ENCODE peak calls at places on chromosomes 16 and 17, in nine cellular contexts. F is brain microvascular endothelial cell; K is activated CD8-positive, alpha-beta T cell treated with anti-CD3 and anti-CD28 coated beads for 36 hours; J is Calu3; D is omental fat pad; M is retinal pigment epithelial cell; R is B cell; T is NB4; G is astrocyte of the spinal cord. Y is an unnamed sample.

GRCh38 chr16:86626966-86627365 is 48.6 kb downstream of the FOXL1 start:
- DNase-seq in F (peak), R (no peak), G (peak), M (no peak), K (no peak), D (no peak), J (no peak), T (no peak), Y (no peak)

GRCh38 chr17:17391575-17392370 is 85.0 kb upstream of the MED9 start:
- DNase-seq in G (peak), F (no peak), T (no peak), K (peak), R (peak), M (no peak), J (no peak), D (no peak), Y (no peak)

GRCh38 chr16:71708696-71709095 is 15.8 kb downstream of the PHLPP2 start:
- DNase-seq in F (no peak), T (no peak), M (no peak), G (no peak), J (no peak), R (no peak), D (no peak), K (no peak), Y (no peak)

GRCh38 chr17:436571-436970 is 84.0 kb upstream of the RPH3AL start:
- DNase-seq in G (no peak), D (no peak), F (no peak), T (no peak), K (no peak), R (no peak), M (no peak), J (no peak), Y (no peak)

GRCh38 chr16:85088570-85089214 is 23.6 kb downstream of the CIBAR2 start:
- DNase-seq in F (no peak), D (no peak), M (no peak), T (no peak), J (no peak), R (no peak), K (no peak), G (no peak), Y (no peak)

GRCh38 chr16:22252317-22252716 is 44.9 kb upstream of the POLR3E start:
- DNase-seq in R (no peak), T (no peak), G (no peak), J (no peak), K (no peak), M (no peak), F (no peak), D (no peak), Y (no peak)

GRCh38 chr16:22075043-22075757 is 17.1 kb upstream of the VWA3A start:
- DNase-seq in F (peak), D (no peak), J (no peak), K (no peak), M (no peak), T (no peak), R (no peak), G (peak), Y (no peak)

GRCh38 chr17:15157051-15157450 is 108.1 kb downstream of the PMP22 start:
- DNase-seq in F (peak), T (peak), G (no peak), R (no peak), K (no peak), D (no peak), J (no peak), M (no peak), Y (no peak)

GRCh38 chr17:38879878-38880727 is 10.2 kb downstream of the LASP1 start:
- DNase-seq in F (peak), T (peak), D (no peak), R (no peak), J (peak), K (peak), G (peak), M (peak), Y (no peak)

GRCh38 chr16:64585367-64585766 is 536.5 kb downstream of the CDH11 start:
- DNase-seq in G (no peak), R (no peak), K (no peak), F (no peak), D (no peak), J (no peak), T (no peak), M (no peak), Y (no peak)

GRCh38 chr17:79131274-79131635 is 56.6 kb downstream of the ENGASE start:
- DNase-seq in D (no peak), J (no peak), F (no peak), T (no peak), K (no peak), G (no peak), M (no peak), R (no peak), Y (no peak)

GRCh38 chr17:35716897-35717839 is 14.3 kb upstream of the RASL10B start:
- DNase-seq in M (no peak), G (peak), J (no peak), R (no peak), D (no peak), F (no peak), T (no peak), K (no peak), Y (no peak)

GRCh38 chr16:15509593-15510520 is 75.5 kb downstream of the BMERB1 start:
- DNase-seq in K (peak), M (no peak), F (peak), T (peak), D (no peak), R (no peak), G (peak), J (no peak), Y (no peak)

GRCh38 chr17:80751460-80752368 is 207.1 kb downstream of the RPTOR start:
- DNase-seq in J (no peak), T (no peak), D (no peak), K (no peak), F (peak), G (no peak), M (no peak), R (no peak), Y (no peak)

GRCh38 chr16:68737046-68737729 is at the start of gene CDH1:
- DNase-seq in F (no peak), T (no peak), M (no peak), K (peak), D (no peak), G (no peak), J (peak), R (peak), Y (peak)

GRCh38 chr17:81489012-81489968 is 23.3 kb downstream of the ACTG1 start:
- DNase-seq in T (no peak), M (no peak), G (no peak), K (no peak), F (no peak), J (no peak), R (no peak), D (no peak), Y (no peak)

GRCh38 chr17:31743767-31744166 is 115.3 kb downstream of the COPRS start:
- DNase-seq in R (no peak), F (no peak), G (peak), K (no peak), J (no peak), M (no peak), T (peak), D (no peak), Y (no peak)

GRCh38 chr17:31741371-31741770 is 117.7 kb downstream of the COPRS start:
- DNase-seq in K (no peak), G (no peak), R (no peak), J (no peak), M (no peak), T (no peak), D (no peak), F (no peak), Y (no peak)

GRCh38 chr17:31745964-31746650 is 112.9 kb downstream of the COPRS start:
- DNase-seq in F (no peak), K (no peak), R (no peak), D (no peak), G (no peak), J (no peak), M (no peak), T (no peak), Y (no peak)

GRCh38 chr17:31746884-31747495 is 112.1 kb downstream of the COPRS start:
- DNase-seq in G (no peak), K (no peak), D (no peak), J (no peak), T (no peak), M (no peak), F (no peak), R (no peak), Y (no peak)

GRCh38 chr17:31744541-31744951 is 114.5 kb downstream of the COPRS start:
- DNase-seq in F (no peak), K (no peak), J (no peak), T (peak), D (no peak), R (no peak), M (no peak), G (no peak), Y (no peak)
- TF ChIP-seq CTCF in F (no peak), K (no peak), J (no peak), T (no peak), D (no peak), R (no peak), M (no peak), G (no peak), Y (no peak)

DNA sequence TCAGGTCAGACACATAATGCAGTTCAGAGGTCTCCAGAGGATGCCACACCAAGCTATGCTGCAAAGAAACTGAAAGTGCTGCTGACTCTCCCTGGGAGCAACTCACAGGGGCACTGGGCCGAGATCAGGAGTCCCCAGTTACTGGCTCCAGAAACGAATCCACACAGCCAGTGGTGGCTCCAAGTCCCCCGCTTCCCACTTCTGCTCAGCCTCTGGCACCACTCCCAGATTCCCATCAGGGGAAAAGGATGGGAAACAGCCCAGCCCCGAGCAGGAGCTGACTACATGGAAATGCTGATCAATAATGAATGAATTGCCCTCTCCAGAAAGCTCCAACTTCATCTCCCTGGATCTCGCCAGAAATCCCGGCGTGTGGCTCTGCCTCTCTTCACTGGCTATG is 62.3 kb upstream of the CDH5 start:
- DNase-seq in T (no peak), K (no peak), G (no peak), J (no peak), D (no peak), F (no peak), M (no peak), R (no peak), Y (no peak)
- TF ChIP-seq CTCF in T (no peak), K (no peak), G (no peak), J (no peak), D (no peak), F (no peak), M (no peak), R (no peak), Y (no peak)

DNA sequence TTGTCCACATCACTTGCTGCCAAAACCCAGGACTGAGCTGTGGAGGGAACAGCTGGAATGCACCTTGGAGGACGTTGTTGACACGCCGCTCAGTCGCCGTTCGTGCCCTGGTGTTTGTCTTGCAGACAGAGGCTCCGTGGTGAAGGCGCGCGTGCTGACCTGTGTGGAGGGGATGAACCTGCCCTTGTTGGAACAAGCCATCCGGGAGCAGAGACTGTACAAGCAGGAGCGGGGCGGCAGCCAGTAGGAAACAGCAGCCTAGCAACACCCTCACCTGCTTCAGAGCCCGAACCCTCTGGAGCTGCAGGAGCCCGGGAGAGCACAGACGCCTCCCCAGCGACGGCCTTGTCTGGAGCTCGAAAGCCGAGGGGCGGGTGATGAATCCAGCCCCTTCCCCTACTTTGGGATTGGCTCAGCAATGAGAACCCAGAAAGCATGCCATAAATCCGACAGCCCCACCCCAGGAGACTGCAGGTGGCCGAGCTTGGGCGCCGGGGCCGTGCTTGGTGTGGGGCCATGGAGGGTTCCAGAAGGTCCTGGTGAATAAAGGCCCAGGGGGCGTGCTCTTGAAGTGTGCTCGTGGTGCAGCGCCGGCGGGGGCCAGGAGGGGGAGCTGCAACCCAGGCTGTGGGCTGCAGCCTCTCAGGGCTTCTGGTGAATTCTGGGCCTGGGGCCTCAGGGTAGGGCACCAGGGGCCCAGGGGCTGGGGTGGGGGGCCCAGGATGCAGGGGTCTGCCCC is 470 bp upstream of the CDK3 start:
- DNase-seq in J (peak), F (peak), T (peak), G (no peak), D (peak), R (peak), K (peak), M (no peak), Y (peak)
- TF ChIP-seq CTCF in J (peak), F (peak), T (peak), G (peak), D (no peak), R (peak), K (peak), M (peak), Y (peak)

GRCh38 chr16:29995911-29996772 is at the start of gene INO80E:
- DNase-seq in T (peak), K (peak), R (peak), D (peak), G (peak), F (peak), M (peak), J (peak), Y (peak)
- TF ChIP-seq CTCF in T (no peak), K (no peak), R (no peak), D (no peak), G (no peak), F (no peak), M (no peak), J (no peak), Y (no peak)

DNA sequence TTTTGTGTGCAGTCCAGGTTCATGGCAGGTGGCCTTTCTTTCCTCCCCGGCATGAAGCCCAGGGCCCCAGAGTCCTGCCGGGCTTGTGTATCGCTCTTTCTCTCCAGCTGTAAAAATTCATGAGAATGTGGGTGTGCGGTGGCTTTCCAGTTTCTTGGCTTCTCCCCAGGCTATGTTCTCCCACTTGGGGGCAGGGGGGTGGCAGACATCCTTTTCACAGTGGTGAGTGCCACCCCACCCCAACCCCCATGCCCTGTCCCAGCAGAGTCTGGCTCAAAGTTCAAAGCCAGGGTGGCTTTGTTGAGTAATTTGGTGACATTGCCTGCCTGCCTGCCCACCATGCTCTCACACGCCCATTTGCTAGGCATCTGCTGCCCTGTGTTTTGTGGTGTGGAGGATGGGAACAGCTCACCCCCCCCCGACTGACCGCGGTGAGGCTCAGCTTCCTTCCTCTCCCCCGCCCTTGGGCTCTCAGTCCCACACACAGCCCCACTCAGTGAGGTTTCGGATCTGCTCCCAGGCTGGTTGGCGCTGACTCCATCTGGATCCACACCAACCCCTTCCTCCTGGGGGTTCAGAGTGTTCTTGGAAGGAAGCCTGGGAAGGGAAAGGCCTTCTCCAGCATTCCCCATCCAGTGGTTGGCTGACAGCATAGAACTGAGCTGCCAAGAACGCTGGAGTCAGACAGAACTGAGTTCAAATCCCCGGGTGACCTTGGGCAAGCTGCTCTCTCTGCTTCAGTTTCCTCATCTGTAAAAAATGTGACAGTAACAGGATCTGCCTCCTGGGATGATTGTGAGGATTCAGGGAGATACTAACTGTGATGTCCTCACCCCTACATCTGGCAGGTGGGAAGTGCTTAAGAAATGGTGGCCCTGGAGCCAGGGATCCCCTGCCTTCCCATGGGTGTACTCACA is 36.1 kb downstream of the CHD9 start:
- DNase-seq in T (peak), K (peak), R (peak), G (peak), F (peak), M (no peak), D (peak), J (no peak), Y (no peak)
- TF ChIP-seq CTCF in T (no peak), K (no peak), R (no peak), G (no peak), F (no peak), M (no peak), D (no peak), J (no peak), Y (no peak)

GRCh38 chr16:3459401-3460090 is 16.1 kb downstream of the NAA60 start:
- DNase-seq in M (no peak), J (no peak), D (no peak), G (no peak), K (peak), T (no peak), R (no peak), F (no peak), Y (no peak)

GRCh38 chr16:3460585-3460984 is 17.1 kb downstream of the NAA60 start:
- DNase-seq in D (no peak), R (no peak), K (no peak), F (no peak), J (no peak), M (no peak), G (no peak), T (no peak), Y (no peak)

GRCh38 chr16:3460121-3460520 is 16.6 kb downstream of the NAA60 start:
- DNase-seq in F (no peak), D (no peak), G (no peak), K (no peak), J (no peak), R (no peak), M (no peak), T (no peak), Y (no peak)

GRCh38 chr16:3458852-3459361 is 15.4 kb downstream of the NAA60 start:
- DNase-seq in J (peak), R (no peak), F (no peak), G (peak), T (no peak), K (peak), M (no peak), D (no peak), Y (peak)

DNA sequence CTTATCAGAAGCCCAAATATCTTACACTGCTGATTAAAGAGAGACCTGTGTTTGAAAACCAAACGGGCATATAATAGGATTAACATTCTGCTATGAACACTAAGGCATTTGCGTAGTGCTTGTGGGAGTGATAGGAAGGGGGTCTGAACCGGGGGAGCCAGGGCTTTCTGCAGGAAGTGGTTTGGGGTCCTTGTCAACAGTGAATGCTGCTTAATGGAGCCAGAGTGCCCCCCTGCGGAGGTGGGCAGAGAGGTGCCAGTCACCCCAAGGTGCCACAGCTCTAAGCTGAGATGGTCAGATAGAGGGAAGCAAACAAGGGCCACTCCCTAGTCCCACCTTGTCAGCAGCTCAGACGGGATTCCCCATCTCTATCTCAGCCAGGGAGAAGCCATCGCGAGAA is 17.6 kb downstream of the NAA60 start:
- DNase-seq in T (peak), D (no peak), J (no peak), R (peak), M (no peak), F (no peak), K (peak), G (no peak), Y (no peak)
- TF ChIP-seq CTCF in T (no peak), D (no peak), J (no peak), R (no peak), M (peak), F (no peak), K (peak), G (no peak), Y (peak)

GRCh38 chr16:90081606-90081970 is 4.5 kb upstream of the PRDM7 start:
- DNase-seq in F (no peak), G (no peak), R (no peak), D (no peak), J (no peak), M (no peak), K (no peak), T (no peak), Y (no peak)

GRCh38 chr16:90083139-90083538 is 6.0 kb upstream of the PRDM7 start:
- DNase-seq in J (no peak), F (no peak), T (no peak), R (no peak), M (no peak), D (no peak), G (no peak), K (peak), Y (no peak)

GRCh38 chr16:90078594-90078895 is 1.4 kb upstream of the PRDM7 start:
- DNase-seq in J (no peak), G (no peak), R (no peak), K (no peak), F (no peak), T (peak), M (no peak), D (no peak), Y (no peak)

GRCh38 chr16:90077240-90077756 is at the start of gene PRDM7:
- DNase-seq in T (peak), R (peak), G (peak), K (peak), M (peak), F (peak), J (peak), D (peak), Y (peak)

GRCh38 chr16:90077757-90078593 is 844 bp upstream of the PRDM7 start:
- DNase-seq in G (peak), R (peak), D (no peak), F (no peak), M (no peak), T (peak), J (peak), K (peak), Y (peak)
- TF ChIP-seq CTCF in G (peak), R (no peak), D (no peak), F (peak), M (no peak), T (peak), J (no peak), K (peak), Y (peak)

DNA sequence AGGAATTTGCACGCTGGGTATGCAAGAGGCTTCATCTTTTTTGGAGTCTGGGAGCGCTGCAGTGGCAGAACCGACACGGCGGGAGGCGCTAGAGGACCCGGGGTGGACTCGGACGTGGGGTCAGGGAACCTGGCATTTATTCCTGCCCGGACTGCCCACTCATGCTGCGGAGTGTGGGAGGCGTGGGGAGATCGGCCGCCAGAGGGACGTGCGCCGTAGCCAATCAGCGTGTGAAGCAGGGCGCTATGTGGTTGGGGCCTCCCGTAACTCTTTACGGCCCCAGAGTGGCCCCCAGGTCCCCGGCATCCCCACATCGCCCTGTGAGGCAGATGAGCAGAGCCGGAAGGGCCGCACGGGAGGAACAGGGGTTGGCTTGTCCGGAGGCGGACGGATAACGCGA is 11.2 kb downstream of the FLYWCH2 start:
- DNase-seq in G (no peak), F (no peak), T (no peak), M (no peak), K (no peak), R (no peak), D (no peak), J (no peak), Y (no peak)
- TF ChIP-seq CTCF in G (no peak), F (no peak), T (no peak), M (no peak), K (no peak), R (no peak), D (no peak), J (peak), Y (no peak)